ENCODE peak calls at places on chromosomes 1 and 21, in ten cellular contexts. S, L, P, Y, T, W, R, B, C and F are unnamed samples. For H3K9me3, the result is how much of the 10 kb centered on the place peaks cover.

GRCh38 chr1:153344718-153345025 is 4.0 kb downstream of the PGLYRP4 start:
- DNase-seq in T (no peak), B (no peak), P (no peak), W (peak), L (no peak), S (no peak), R (no peak), C (no peak), Y (no peak), F (no peak)

GRCh38 chr1:2212542-2213491 is 15.3 kb upstream of the SKI start:
- DNase-seq in B (peak), L (peak), R (peak), C (peak), W (peak), T (peak), Y (peak), S (peak), P (peak), F (peak)

GRCh38 chr1:34695580-34695979 is 59.3 kb upstream of the GJB5 start:
- DNase-seq in P (no peak), B (no peak), S (no peak), Y (no peak), C (no peak), L (no peak), R (no peak), W (no peak), T (no peak), F (no peak)

GRCh38 chr1:215992620-215993019 is 425.5 kb downstream of the KCTD3 start:
- DNase-seq in W (no peak), R (no peak), P (no peak), L (no peak), Y (no peak), B (no peak), T (no peak), C (no peak), S (peak), F (no peak)

GRCh38 chr1:230701895-230702768 is 11.8 kb downstream of the AGT start:
- DNase-seq in S (no peak), W (no peak), C (no peak), P (no peak), L (no peak), Y (no peak), B (no peak), R (no peak), T (no peak), F (peak)

GRCh38 chr1:29835486-29836273 is 599.4 kb downstream of the PTPRU start:
- DNase-seq in W (no peak), C (no peak), T (no peak), B (no peak), R (no peak), L (no peak), P (no peak), Y (no peak), S (no peak), F (peak)

GRCh38 chr21:32727728-32728454 is at the start of gene SYNJ1:
- DNase-seq in W (peak), P (peak), C (peak), R (peak), B (peak), T (peak), L (peak), Y (peak), S (peak), F (peak)

GRCh38 chr1:220803401-220804201 is 16.9 kb downstream of the MTARC1 start:
- DNase-seq in T (no peak), Y (peak), B (no peak), R (no peak), L (no peak), P (no peak), W (no peak), S (peak), C (no peak), F (no peak)

GRCh38 chr1:170067253-170067819 is 7.2 kb downstream of the KIFAP3 start:
- DNase-seq in W (no peak), C (no peak), S (peak), L (no peak), R (no peak), Y (no peak), B (no peak), T (no peak), P (no peak), F (no peak)

GRCh38 chr1:192270398-192270797 is 46.4 kb upstream of the RGS21 start:
- DNase-seq in C (no peak), W (no peak), S (peak), T (no peak), P (no peak), B (no peak), R (no peak), L (no peak), Y (no peak), F (no peak)

GRCh38 chr1:185939142-185939541 is 205.0 kb downstream of the HMCN1 start:
- DNase-seq in Y (no peak), C (no peak), B (no peak), W (no peak), P (no peak), R (no peak), S (peak), T (no peak), L (no peak), F (no peak)

GRCh38 chr1:22320703-22321344 is 130.8 kb upstream of the ZBTB40 start:
- DNase-seq in S (no peak), W (no peak), Y (no peak), T (no peak), P (no peak), C (no peak), B (no peak), R (no peak), L (no peak), F (no peak)

GRCh38 chr1:53176452-53177344 is 19.9 kb upstream of the CPT2 start:
- DNase-seq in W (peak), C (peak), B (no peak), R (no peak), L (peak), Y (no peak), P (no peak), T (no peak), S (peak), F (no peak)

GRCh38 chr1:2355408-2356261 is 35.7 kb downstream of the MORN1 start:
- DNase-seq in T (no peak), P (no peak), W (no peak), L (peak), C (no peak), Y (no peak), R (no peak), S (no peak), B (no peak), F (no peak)

GRCh38 chr1:43101061-43101460 is 71.0 kb downstream of the EBNA1BP2 start:
- DNase-seq in W (no peak), S (no peak), P (no peak), T (no peak), R (no peak), B (no peak), Y (no peak), C (no peak), L (no peak), F (no peak)

GRCh38 chr1:107691542-107691941 is 273.4 kb downstream of the VAV3 start:
- DNase-seq in C (no peak), W (peak), R (no peak), B (no peak), L (no peak), P (no peak), T (no peak), Y (no peak), S (no peak), F (no peak)

GRCh38 chr1:151858886-151859665 is 5.6 kb upstream of the THEM5 start:
- DNase-seq in W (no peak), C (no peak), R (no peak), L (no peak), T (no peak), P (no peak), S (no peak), B (peak), Y (no peak), F (no peak)

GRCh38 chr1:111990878-111991760 is 1.7 kb upstream of the KCND3 start:
- DNase-seq in Y (peak), R (peak), T (no peak), L (peak), W (peak), C (peak), B (peak), S (no peak), P (peak), F (no peak)

GRCh38 chr1:230426246-230427101 is at the start of gene PGBD5:
- DNase-seq in L (peak), P (no peak), Y (peak), S (peak), W (peak), B (peak), C (peak), R (peak), T (no peak), F (peak)

GRCh38 chr1:55650449-55650848 is 435.3 kb upstream of the USP24 start:
- DNase-seq in S (peak), W (no peak), Y (no peak), P (no peak), B (no peak), R (no peak), T (no peak), C (no peak), L (no peak), F (peak)

GRCh38 chr21:33848252-33848953 is 67.2 kb downstream of the ATP5PO start:
- DNase-seq in B (no peak), W (no peak), C (no peak), S (no peak), Y (no peak), P (no peak), L (no peak), T (no peak), R (no peak), F (no peak)

GRCh38 chr1:232613752-232614381 is 16.1 kb downstream of the SIPA1L2 start:
- DNase-seq in W (no peak), Y (no peak), L (no peak), S (peak), C (no peak), R (no peak), T (no peak), P (no peak), B (no peak), F (no peak)

GRCh38 chr21:35232545-35233176 is 183.6 kb upstream of the RUNX1 start:
- DNase-seq in B (no peak), W (no peak), C (peak), P (no peak), Y (peak), S (peak), R (no peak), L (no peak), T (no peak), F (no peak)

GRCh38 chr1:86461482-86461881 is 7.2 kb upstream of the CLCA1 start:
- DNase-seq in S (no peak), L (no peak), Y (peak), P (no peak), B (no peak), T (no peak), R (no peak), W (no peak), C (no peak), F (no peak)

GRCh38 chr1:32715901-32716311 is 13.3 kb upstream of the SYNC start:
- DNase-seq in P (no peak), S (no peak), Y (no peak), C (no peak), L (no peak), B (no peak), R (no peak), W (peak), T (no peak), F (no peak)

GRCh38 chr1:15152318-15153183 is 996 bp upstream of the TMEM51 start:
- DNase-seq in S (peak), C (peak), P (peak), L (peak), R (peak), B (peak), T (peak), W (peak), Y (peak), F (peak)

GRCh38 chr1:14440731-14441130 is 157.8 kb upstream of the KAZN start:
- DNase-seq in P (no peak), Y (no peak), R (no peak), W (no peak), B (no peak), S (no peak), L (no peak), C (no peak), T (no peak), F (no peak)

GRCh38 chr21:44295646-44296045 is 4.2 kb upstream of the PFKL start:
- DNase-seq in R (no peak), B (no peak), L (no peak), P (no peak), S (no peak), C (no peak), Y (no peak), W (no peak), T (no peak), F (no peak)

GRCh38 chr1:33763406-33763805 is 100.5 kb upstream of the HMGB4 start:
- DNase-seq in P (no peak), W (no peak), Y (no peak), B (no peak), S (peak), R (no peak), C (no peak), L (no peak), T (no peak), F (no peak)

GRCh38 chr1:10980094-10980577 is 32.3 kb upstream of the TARDBP start:
- DNase-seq in L (peak), R (peak), P (peak), W (peak), B (peak), S (peak), Y (no peak), T (peak), C (peak), F (peak)

GRCh38 chr1:115642168-115643072 is 650 bp downstream of the VANGL1 start:
- DNase-seq in L (peak), P (peak), T (no peak), B (no peak), C (peak), S (peak), Y (peak), W (peak), R (peak), F (peak)

GRCh38 chr1:206751891-206752290 is 18.7 kb upstream of the IL19 start:
- DNase-seq in L (no peak), S (no peak), C (no peak), P (no peak), Y (no peak), B (no peak), W (no peak), R (no peak), T (no peak), F (no peak)

GRCh38 chr1:69595486-69595885 is 27.8 kb downstream of the LRRC7 start:
- DNase-seq in T (no peak), C (no peak), L (no peak), W (no peak), R (no peak), P (no peak), Y (no peak), B (no peak), S (no peak), F (no peak)

GRCh38 chr1:55095095-55095494 is 55.7 kb downstream of the PCSK9 start:
- DNase-seq in Y (no peak), C (no peak), L (no peak), R (no peak), P (no peak), B (no peak), T (no peak), W (no peak), S (no peak), F (no peak)

GRCh38 chr1:10304295-10304694 is 93.9 kb downstream of the KIF1B start:
- DNase-seq in P (no peak), C (no peak), T (no peak), Y (no peak), S (no peak), L (no peak), R (peak), W (no peak), B (no peak), F (no peak)

GRCh38 chr21:24424786-24425185 is 1182.5 kb downstream of the MRPL39 start:
- DNase-seq in Y (no peak), P (no peak), B (no peak), W (no peak), S (no peak), L (no peak), C (no peak), T (no peak), R (no peak), F (no peak)

GRCh38 chr1:23593556-23594148 is 34.4 kb upstream of the ID3 start:
- DNase-seq in W (peak), B (peak), P (no peak), R (no peak), L (no peak), Y (no peak), C (no peak), T (no peak), S (peak), F (no peak)

GRCh38 chr21:34724857-34725195 is 56.0 kb downstream of the CLIC6 start:
- DNase-seq in C (no peak), S (no peak), B (no peak), W (no peak), P (no peak), R (no peak), T (no peak), L (no peak), Y (no peak), F (no peak)

GRCh38 chr1:221040716-221041275 is 161.6 kb downstream of the HLX start:
- DNase-seq in Y (no peak), L (no peak), B (peak), C (no peak), S (no peak), R (no peak), W (no peak), P (no peak), T (no peak), F (no peak)

DNA sequence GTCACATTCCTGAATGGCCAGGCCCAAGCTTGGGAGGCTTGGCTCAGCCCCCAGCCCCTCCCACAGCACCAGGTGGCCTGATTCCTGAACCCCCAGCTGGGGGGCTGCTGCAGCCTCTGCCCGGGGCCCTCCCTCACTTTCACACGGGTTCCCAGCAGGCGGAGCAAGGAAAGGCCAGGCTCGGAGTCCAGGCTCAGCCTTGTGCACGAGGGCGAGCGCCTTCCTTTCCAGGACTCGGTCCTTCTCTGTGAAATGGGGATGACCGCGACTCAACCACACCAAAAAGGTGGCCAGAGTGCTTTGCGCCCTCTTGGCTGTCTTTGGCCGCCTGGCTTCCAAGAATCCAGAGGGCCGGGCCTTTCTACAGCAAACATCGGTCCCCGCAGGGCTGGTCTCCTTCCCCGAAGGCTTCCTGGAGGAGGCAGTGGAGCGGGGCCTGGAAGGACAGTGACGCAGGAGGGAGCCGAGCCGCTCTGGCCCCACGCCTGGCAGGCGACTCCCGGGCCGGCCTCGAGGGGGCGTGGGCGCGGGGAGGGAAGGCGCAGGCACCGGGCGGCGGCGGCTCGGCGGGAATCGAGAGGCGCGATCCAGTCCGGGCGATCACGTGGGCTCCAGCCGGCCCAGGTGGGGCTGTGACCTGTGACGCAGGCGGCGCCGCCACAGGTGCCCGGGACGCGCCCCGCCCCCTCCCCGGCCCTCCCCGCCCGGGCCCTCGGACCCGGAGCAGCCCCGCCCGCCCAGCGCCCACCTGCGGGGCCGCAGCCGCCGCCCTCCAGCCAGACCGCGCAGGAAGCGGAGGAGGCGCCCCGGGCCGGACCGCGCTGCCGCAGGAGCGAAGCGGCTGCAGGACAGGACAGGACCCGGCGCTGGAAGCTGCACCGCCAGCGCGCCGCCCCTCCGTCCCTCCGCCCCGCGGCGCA is at the start of gene ARHGEF16:
- DNase-seq in R (peak), T (no peak), Y (peak), B (peak), S (peak), P (no peak), W (peak), C (peak), L (peak), F (no peak)
- TF ChIP-seq POLR2A in R (no peak), T (no peak), Y (no peak), B (no peak), S (no peak), P (no peak), W (no peak), C (no peak), L (no peak), F (no peak)

DNA sequence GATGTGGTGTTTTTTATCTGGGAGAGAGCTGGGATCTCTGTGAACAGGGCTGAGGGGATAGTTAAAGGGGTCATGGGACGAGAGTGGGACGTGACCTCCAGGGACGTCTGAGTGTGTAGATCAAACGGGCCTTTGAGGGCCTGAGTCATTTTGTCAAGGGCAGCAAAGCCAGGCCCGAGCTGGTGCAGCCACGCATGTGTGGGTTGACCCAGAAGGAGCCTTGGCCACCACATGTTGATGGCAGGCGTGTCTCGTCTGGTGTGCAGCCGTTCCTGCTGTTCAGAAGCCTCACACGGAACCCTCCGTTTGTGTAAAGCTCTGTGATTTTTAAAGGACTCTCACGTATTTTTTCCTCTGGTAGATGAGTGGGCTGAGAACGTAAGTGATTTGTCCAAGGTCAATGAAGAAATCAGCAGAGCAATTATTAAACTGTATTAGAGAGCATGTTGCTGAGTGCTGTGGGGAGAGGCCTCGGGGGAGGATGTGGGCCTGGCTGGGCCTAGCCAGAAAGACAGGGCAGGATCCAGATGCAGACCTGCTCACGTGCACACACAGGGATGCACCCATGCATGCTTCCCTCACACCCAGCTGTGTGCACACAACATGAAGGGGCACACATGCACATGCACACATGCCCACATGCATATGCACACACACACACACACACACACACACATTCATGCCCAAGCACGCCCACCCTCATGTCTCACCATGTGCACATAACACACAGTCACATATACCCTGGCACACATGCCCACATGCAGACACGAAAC is 89.8 kb downstream of the AJAP1 start:
- DNase-seq in B (no peak), S (no peak), P (no peak), C (no peak), T (no peak), Y (no peak), W (no peak), R (no peak), L (no peak), F (no peak)
- H3K9me3 ChIP-seq in B (under half), S (under half), P (under half), C (under half), T (under half), Y (under half), W (under half), R (under half), L (under half), F (under half)

DNA sequence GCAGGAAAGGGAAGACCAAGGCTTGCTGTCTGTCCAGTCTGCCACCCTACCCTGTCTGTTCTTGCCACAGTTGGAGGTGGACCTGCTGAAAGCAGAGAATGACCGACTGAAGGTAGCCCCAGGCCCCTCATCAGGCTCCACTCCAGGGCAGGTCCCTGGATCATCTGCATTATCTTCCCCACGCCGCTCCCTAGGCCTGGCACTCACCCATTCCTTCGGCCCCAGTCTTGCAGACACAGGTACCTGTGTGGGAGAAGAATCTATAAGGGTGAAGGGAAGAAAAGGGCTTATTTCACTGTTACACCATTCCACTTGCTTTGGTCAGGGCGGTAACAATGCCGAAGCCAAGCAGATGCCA is 20.3 kb upstream of the IPO9 start:
- DNase-seq in L (no peak), B (no peak), Y (no peak), S (no peak), C (no peak), R (no peak), W (no peak), P (no peak), T (no peak), F (no peak)
- TF ChIP-seq POLR2A in L (no peak), B (no peak), Y (no peak), S (no peak), C (no peak), R (no peak), W (no peak), P (no peak), T (no peak), F (no peak)

DNA sequence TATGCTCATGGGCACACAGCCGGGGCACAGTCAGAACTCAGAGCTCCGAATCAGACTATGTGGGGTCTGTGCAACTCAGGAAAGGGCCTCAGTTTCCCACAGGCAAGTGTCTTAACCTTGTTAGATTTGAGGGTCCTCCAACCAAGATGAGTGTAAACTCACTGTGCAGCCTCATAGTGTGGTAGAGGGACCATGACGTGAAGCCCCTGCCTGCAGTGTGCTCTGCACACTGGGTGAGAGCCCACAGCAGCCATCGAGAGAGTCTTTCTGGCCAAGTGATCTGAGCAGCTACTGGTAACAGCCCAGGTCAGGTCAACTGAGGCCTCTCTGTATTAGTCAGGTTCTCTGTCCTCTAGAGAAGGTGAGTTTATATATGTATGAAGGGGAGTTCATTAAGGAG is 592 bp upstream of the LYPD8 start:
- DNase-seq in W (no peak), R (no peak), S (no peak), B (no peak), C (no peak), L (no peak), Y (no peak), P (no peak), T (no peak), F (peak)
- H3K9me3 ChIP-seq in W (under half), R (under half), S (under half), B (under half), C (under half), L (under half), Y (under half), P (under half), T (under half), F (under half)